ENCODE peak calls at places on chromosomes 16 and 17, in seven cellular contexts. U, F, I, R, Q, P and L are unnamed samples.
A peak's percentile ranks its signal among the peaks of the same experiment; 100 is the strongest.

GRCh38 chr17:78993241-78993956 is 13.7 kb upstream of the LGALS3BP start:
- DNase-seq in I (peak; percentile 94), U (peak; percentile 66), R (peak; percentile 29), Q (peak; percentile 85), F (peak; percentile 41), P (no peak), L (peak; percentile 78)

GRCh38 chr17:33435716-33436301 is 142.7 kb upstream of the ASIC2 start:
- DNase-seq in P (no peak), R (peak; percentile 67), Q (no peak), U (no peak), I (no peak), F (no peak), L (no peak)

GRCh38 chr16:16992986-16993783 is 477.6 kb downstream of the XYLT1 start:
- DNase-seq in U (no peak), I (no peak), R (no peak), F (no peak), Q (no peak), P (no peak), L (no peak)

GRCh38 chr17:64015447-64015846 is 5.0 kb downstream of the ICAM2 start:
- DNase-seq in P (no peak), I (no peak), U (no peak), Q (no peak), F (no peak), R (no peak), L (no peak)

GRCh38 chr17:38352245-38353083 is 820 bp downstream of the SOCS7 start:
- DNase-seq in I (peak; percentile 62), F (no peak), P (no peak), Q (peak; percentile 37), R (peak; percentile 17), U (peak; percentile 42), L (peak; percentile 23)

GRCh38 chr16:25109643-25110042 is 1.9 kb upstream of the LCMT1 start:
- DNase-seq in P (no peak), I (no peak), R (peak; percentile 93), U (peak; percentile 32), F (peak; percentile 98), Q (no peak), L (no peak)

GRCh38 chr16:82639666-82640336 is 13.0 kb downstream of the CDH13 start:
- DNase-seq in I (peak; percentile 68), U (peak; percentile 33), R (peak; percentile 50), P (peak; percentile 7), Q (peak; percentile 80), F (peak; percentile 58), L (peak; percentile 53)

GRCh38 chr16:86211800-86212199 is 298.5 kb upstream of the FOXF1 start:
- DNase-seq in F (no peak), I (no peak), U (no peak), Q (no peak), R (no peak), P (no peak), L (no peak)

GRCh38 chr16:87390641-87391323 is 1.4 kb upstream of the MAP1LC3B start:
- DNase-seq in Q (no peak), P (no peak), I (no peak), F (no peak), R (no peak), U (no peak), L (no peak)

GRCh38 chr17:55433029-55433628 is 11.5 kb upstream of the MMD start:
- DNase-seq in F (peak; percentile 60), P (no peak), U (no peak), Q (no peak), I (no peak), R (no peak), L (no peak)

GRCh38 chr16:57150682-57151330 is 35.0 kb downstream of the PSME3IP1 start:
- DNase-seq in I (no peak), Q (no peak), P (no peak), F (peak; percentile 23), R (no peak), U (peak; percentile 28), L (no peak)

GRCh38 chr16:1184980-1185379 is 32.1 kb downstream of the CACNA1H start:
- DNase-seq in R (no peak), Q (no peak), P (no peak), U (no peak), I (no peak), F (no peak), L (no peak)

GRCh38 chr16:27235938-27236245 is 32.6 kb downstream of the KDM8 start:
- DNase-seq in R (no peak), I (no peak), Q (no peak), P (no peak), U (no peak), F (no peak), L (no peak)

GRCh38 chr17:58189436-58190146 is 2.9 kb upstream of the EPX start:
- DNase-seq in R (peak; percentile 87), F (peak; percentile 81), U (no peak), P (peak; percentile 42), Q (no peak), I (peak; percentile 30), L (no peak)

GRCh38 chr17:78166416-78166815 is 2.0 kb upstream of the SYNGR2 start:
- DNase-seq in R (no peak), Q (no peak), U (no peak), P (no peak), I (no peak), F (no peak), L (peak; percentile 52)

GRCh38 chr17:74430706-74431567 is 951 bp upstream of the GPRC5C start:
- DNase-seq in P (peak; percentile 87), I (peak; percentile 72), F (peak; percentile 4), Q (peak; percentile 77), U (peak; percentile 93), R (peak; percentile 42), L (peak; percentile 90)

GRCh38 chr17:27153005-27153404 is 140.9 kb upstream of the WSB1 start:
- DNase-seq in U (no peak), F (peak; percentile 11), I (no peak), P (no peak), Q (no peak), R (peak; percentile 35), L (no peak)

GRCh38 chr17:50766222-50767023 is 895 bp downstream of the ANKRD40CL start:
- DNase-seq in P (no peak), I (no peak), U (no peak), F (no peak), Q (no peak), R (no peak), L (no peak)

GRCh38 chr16:88379694-88380040 is 3.1 kb upstream of the ZNF469 start:
- DNase-seq in U (no peak), P (no peak), R (no peak), I (peak; percentile 29), F (no peak), Q (no peak), L (no peak)

GRCh38 chr17:76264425-76264754 is 758 bp upstream of the UBALD2 start:
- DNase-seq in R (no peak), Q (no peak), I (no peak), F (no peak), U (no peak), P (no peak), L (no peak)

GRCh38 chr16:88748364-88748763 is 36.7 kb downstream of the PIEZO1 start:
- DNase-seq in R (no peak), F (no peak), Q (no peak), I (no peak), U (no peak), P (no peak), L (no peak)

GRCh38 chr16:9703731-9704130 is 478.5 kb downstream of the GRIN2A start:
- DNase-seq in F (no peak), P (no peak), R (no peak), Q (no peak), I (no peak), U (no peak), L (no peak)

GRCh38 chr17:63133489-63133888 is 167.5 kb downstream of the TANC2 start:
- DNase-seq in I (no peak), P (no peak), U (no peak), R (no peak), Q (no peak), F (no peak), L (no peak)

GRCh38 chr17:50049636-50050035 is 6.3 kb upstream of the ITGA3 start:
- DNase-seq in F (no peak), I (no peak), R (no peak), Q (no peak), P (no peak), U (no peak), L (no peak)

GRCh38 chr17:12789075-12789975 is at the start of gene ARHGAP44:
- DNase-seq in Q (peak; percentile 85), R (peak; percentile 53), P (no peak), F (peak; percentile 59), I (peak; percentile 82), U (peak; percentile 70), L (peak; percentile 71)

GRCh38 chr17:14299261-14300093 is 1.4 kb upstream of the HS3ST3B1 start:
- DNase-seq in U (peak; percentile 21), F (no peak), I (no peak), P (no peak), Q (peak; percentile 68), R (peak; percentile 69), L (no peak)

GRCh38 chr17:68611353-68612227 is 10.4 kb upstream of the FAM20A start:
- DNase-seq in F (no peak), U (no peak), I (no peak), R (no peak), P (no peak), Q (no peak), L (no peak)

GRCh38 chr16:76464973-76465620 is 187.9 kb downstream of the CNTNAP4 start:
- DNase-seq in R (no peak), U (no peak), F (no peak), I (no peak), P (no peak), Q (no peak), L (no peak)

GRCh38 chr16:16131204-16131603 is 92.1 kb downstream of the ABCC6 start:
- DNase-seq in P (no peak), Q (no peak), U (no peak), F (no peak), R (no peak), I (no peak), L (no peak)

GRCh38 chr17:69430488-69430887 is 16.0 kb downstream of the MAP2K6 start:
- DNase-seq in R (no peak), F (no peak), Q (no peak), I (no peak), P (no peak), U (no peak), L (no peak)

GRCh38 chr16:85279874-85280545 is 167.7 kb upstream of the CIBAR2 start:
- DNase-seq in F (no peak), Q (no peak), U (no peak), I (no peak), R (no peak), P (no peak), L (no peak)

GRCh38 chr17:6868579-6868978 is 37.0 kb upstream of the TEKT1 start:
- DNase-seq in F (no peak), I (no peak), U (no peak), R (no peak), P (no peak), Q (no peak), L (no peak)

GRCh38 chr16:54051821-54052220 is 234.8 kb downstream of the IRX3 start:
- DNase-seq in Q (no peak), R (no peak), I (no peak), P (no peak), U (no peak), F (no peak), L (no peak)

GRCh38 chr16:12440233-12440530 is 363.5 kb downstream of the CPPED1 start:
- DNase-seq in I (no peak), U (no peak), F (peak; percentile 22), P (no peak), R (peak; percentile 42), Q (no peak), L (no peak)

GRCh38 chr16:31253642-31254045 is 6.1 kb upstream of the ITGAM start:
- DNase-seq in I (no peak), F (no peak), P (no peak), U (no peak), R (no peak), Q (no peak), L (no peak)

GRCh38 chr17:21318439-21318838 is 33.9 kb downstream of the MAP2K3 start:
- DNase-seq in F (no peak), U (no peak), Q (peak; percentile 56), P (no peak), R (no peak), I (no peak), L (no peak)

GRCh38 chr16:89050119-89050867 is 43.4 kb upstream of the ACSF3 start:
- DNase-seq in Q (no peak), P (no peak), U (no peak), F (no peak), I (no peak), R (no peak), L (no peak)

GRCh38 chr17:49224997-49225337 is 5.6 kb downstream of the PHOSPHO1 start:
- DNase-seq in Q (no peak), U (no peak), P (no peak), F (no peak), R (no peak), I (no peak), L (no peak)